ENCODE peak calls at places on chromosomes 16 and 17, in five cellular contexts. S is tibial artery, W is AG04450, Q is psoas muscle, B is PC-3. U is an unnamed sample. For H3K27me3, the result is how much of the 10 kb centered on the place peaks cover.

GRCh38 chr17:76166168-76166567 is 25.1 kb upstream of the FOXJ1 start:
- DNase-seq in Q (no peak), W (no peak), B (no peak), S (no peak), U (no peak)

GRCh38 chr17:73285916-73286862 is 24.5 kb upstream of the CPSF4L start:
- DNase-seq in Q (no peak), W (no peak), B (no peak), S (no peak), U (no peak)

GRCh38 chr17:871731-872517 is 89.8 kb downstream of the MRM3 start:
- DNase-seq in W (no peak), B (no peak), Q (no peak), S (no peak), U (no peak)

GRCh38 chr16:66131895-66132294 is 234.6 kb upstream of the CDH5 start:
- DNase-seq in B (peak), Q (no peak), W (no peak), S (no peak), U (no peak)

GRCh38 chr16:51287231-51287630 is 136.2 kb upstream of the SALL1 start:
- DNase-seq in S (no peak), B (no peak), Q (no peak), W (no peak), U (no peak)

GRCh38 chr17:4028436-4028835 is 64.2 kb upstream of the ATP2A3 start:
- DNase-seq in Q (no peak), W (no peak), S (no peak), B (no peak), U (no peak)

GRCh38 chr16:57977418-57978069 is 6.6 kb upstream of the CNGB1 start:
- DNase-seq in S (no peak), Q (peak), B (no peak), W (no peak), U (no peak)

GRCh38 chr17:21510686-21511367 is 134.7 kb downstream of the KCNJ12 start:
- DNase-seq in S (no peak), B (no peak), W (no peak), Q (no peak), U (no peak)

GRCh38 chr17:4788807-4789700 is at the start of gene GLTPD2:
- DNase-seq in S (no peak), W (no peak), B (no peak), Q (no peak), U (peak)

GRCh38 chr17:44780845-44781480 is 22.2 kb downstream of the ADAM11 start:
- DNase-seq in Q (no peak), B (no peak), S (no peak), W (no peak), U (peak)

GRCh38 chr16:70746708-70747424 is 54.1 kb downstream of the VAC14 start:
- DNase-seq in B (peak), Q (peak), S (peak), W (peak), U (peak)

GRCh38 chr17:57739402-57740224 is 5.5 kb downstream of the CCDC182 start:
- DNase-seq in S (no peak), W (no peak), B (peak), Q (no peak), U (no peak)

GRCh38 chr17:83194761-83195329 is 115.4 kb downstream of the METRNL start:
- DNase-seq in B (no peak), Q (peak), S (peak), W (no peak), U (peak)

GRCh38 chr16:54242199-54242598 is 44.4 kb downstream of the IRX3 start:
- DNase-seq in Q (no peak), W (no peak), B (peak), S (no peak), U (no peak)

GRCh38 chr16:87411375-87412271 is 19.5 kb downstream of the MAP1LC3B start:
- DNase-seq in S (no peak), W (no peak), Q (no peak), B (no peak), U (no peak)

GRCh38 chr16:22874394-22874793 is 60.4 kb downstream of the HS3ST2 start:
- DNase-seq in W (no peak), Q (no peak), B (no peak), S (no peak), U (no peak)

GRCh38 chr16:87057291-87057881 is 259.8 kb downstream of the C16orf95 start:
- DNase-seq in W (no peak), Q (no peak), S (no peak), B (no peak), U (no peak)

GRCh38 chr16:31131841-31132271 is 3.7 kb downstream of the PRSS8 start:
- DNase-seq in Q (no peak), W (no peak), B (no peak), S (no peak), U (no peak)

GRCh38 chr16:19589106-19589505 is 33.6 kb downstream of the VPS35L start:
- DNase-seq in S (no peak), B (no peak), W (no peak), Q (no peak), U (no peak)

GRCh38 chr17:29004081-29004692 is 1.6 kb downstream of the SEZ6 start:
- DNase-seq in W (peak), B (no peak), S (no peak), Q (no peak), U (no peak)

DNA sequence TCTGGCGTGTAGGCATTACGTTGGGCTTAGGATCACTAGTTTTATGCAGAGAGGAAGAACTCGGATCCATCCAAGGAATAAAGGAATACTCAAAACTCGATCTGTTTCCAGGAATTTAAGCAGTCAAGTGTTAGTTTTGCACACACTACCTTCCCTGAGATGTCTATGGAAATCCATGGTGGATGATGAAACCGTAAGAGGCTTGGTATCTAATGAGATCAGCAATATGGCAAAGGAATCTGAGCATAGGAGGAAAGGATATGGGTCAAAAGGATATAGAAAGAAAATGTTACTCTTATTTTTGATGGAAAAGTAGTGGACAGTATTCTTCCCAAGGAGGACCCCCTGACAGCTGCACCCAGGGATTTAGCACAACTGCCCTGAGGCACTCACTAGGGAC is 59.6 kb downstream of the SMG6 start:
- DNase-seq in W (no peak), B (no peak), Q (no peak), S (no peak), U (no peak)
- H3K27ac ChIP-seq in W (peak), B (no peak), Q (peak), S (peak), U (no peak)

DNA sequence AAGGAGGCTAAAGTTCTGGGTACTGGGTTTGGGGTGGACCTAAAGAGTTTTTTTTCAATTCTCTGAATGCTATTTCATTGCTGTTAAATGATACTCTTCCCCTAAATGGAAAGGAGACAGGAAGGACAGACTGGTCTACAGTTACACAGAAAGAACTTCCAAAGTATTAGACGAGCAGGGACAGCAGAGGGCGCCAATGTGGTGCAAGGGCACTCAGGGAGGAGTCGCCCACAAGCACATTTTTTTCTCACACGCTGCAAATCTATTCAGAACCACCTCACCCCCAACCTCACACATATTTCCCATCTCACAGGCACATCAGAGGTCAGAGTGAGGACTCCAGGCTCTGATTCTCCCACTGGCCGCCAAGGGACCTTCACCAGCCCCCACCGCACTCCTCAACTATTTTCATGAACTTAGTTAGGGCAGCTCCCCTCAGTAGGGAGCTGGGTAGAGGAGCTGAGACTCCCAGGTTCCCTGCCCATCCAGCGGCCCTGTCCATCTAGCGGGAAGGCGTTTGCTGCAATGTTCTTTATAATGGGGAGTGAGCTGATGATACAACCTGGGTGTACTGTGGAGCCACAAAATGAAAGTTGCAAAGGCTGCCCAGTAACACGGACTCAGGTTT is 6.8 kb upstream of the CA4 start:
- DNase-seq in Q (peak), B (peak), W (peak), S (peak), U (peak)
- H3K27me3 ChIP-seq in Q (half or more), B (under half), W (half or more), S (half or more), U (under half)

DNA sequence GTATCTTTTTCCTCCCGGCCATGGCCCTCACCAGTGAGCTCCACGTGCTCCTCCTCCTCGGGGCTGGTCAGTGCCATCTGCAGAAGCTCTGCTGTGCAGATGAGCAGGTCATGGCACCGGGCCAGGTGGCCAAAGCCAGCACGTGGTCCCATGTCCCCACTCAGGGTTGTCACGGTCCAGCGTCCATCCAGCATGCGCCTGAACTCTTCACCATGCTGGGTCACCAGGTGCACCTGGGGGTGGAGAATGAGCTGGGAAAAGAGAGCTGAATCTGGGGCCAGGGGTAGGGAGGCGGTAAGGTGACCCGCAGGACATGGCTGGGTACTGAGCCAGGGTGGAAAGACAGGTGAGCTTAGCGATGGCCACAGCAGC is 1.3 kb downstream of the DHX58 start:
- DNase-seq in B (no peak), S (no peak), Q (no peak), W (no peak), U (peak)
- H3K4me3 ChIP-seq in B (no peak), S (peak), Q (peak), W (no peak), U (peak)

GRCh38 chr17:17784599-17785264 is 52.1 kb downstream of the SREBF1 start:
- DNase-seq in W (no peak), S (no peak), Q (no peak), B (peak), U (no peak)
- H3K27ac ChIP-seq in W (no peak), S (peak), Q (peak), B (no peak), U (no peak)

GRCh38 chr16:21275529-21275928 is 2.6 kb downstream of the CRYM start:
- DNase-seq in S (no peak), Q (no peak), B (no peak), W (no peak), U (no peak)
- H3K27me3 ChIP-seq in S (under half), Q (under half), B (under half), W (half or more), U (under half)

GRCh38 chr16:67174706-67175231 is 4.4 kb downstream of the NOL3 start:
- DNase-seq in Q (no peak), S (no peak), W (no peak), B (no peak), U (no peak)
- H3K4me3 ChIP-seq in Q (peak), S (peak), W (peak), B (peak), U (peak)

U was measured in right lobe of liver.